ENCODE peak calls at places on chromosomes 7 and 10, in four cellular contexts. R is NCI-H2029 treated with DMSO at 0.1 percent for 48 hours, N is progenitor cell of endocrine pancreas, O is left ventricle myocardium inferior. M is an unnamed sample.

GRCh38 chr7:2632717-2633537 is 1.1 kb downstream of the TTYH3 start:
- DNase-seq in O (peak; percentile 63), N (no peak), R (no peak), M (no peak)

GRCh38 chr7:130366561-130366960 is 13.7 kb upstream of the CPA1 start:
- DNase-seq in O (no peak), R (no peak), N (no peak), M (no peak)

GRCh38 chr10:71064413-71065118 is 147.8 kb upstream of the UNC5B start:
- DNase-seq in N (no peak), O (peak; percentile 38), R (no peak), M (no peak)

GRCh38 chr10:12980713-12981306 is 20.7 kb downstream of the CCDC3 start:
- DNase-seq in O (no peak), N (no peak), R (peak; percentile 2), M (no peak)

GRCh38 chr10:100661546-100661945 is 83.8 kb upstream of the PAX2 start:
- DNase-seq in R (no peak), O (no peak), N (no peak), M (no peak)

GRCh38 chr7:39750253-39750994 is 127.1 kb downstream of the RALA start:
- DNase-seq in N (no peak), R (no peak), O (no peak), M (no peak)

GRCh38 chr10:127017406-127018297 is 112.4 kb downstream of the DOCK1 start:
- DNase-seq in O (no peak), N (no peak), R (no peak), M (no peak)

GRCh38 chr10:63281967-63282366 is 148.8 kb downstream of the NRBF2 start:
- DNase-seq in N (no peak), R (no peak), O (no peak), M (no peak)

GRCh38 chr7:28570113-28570969 is 158.0 kb downstream of the CREB5 start:
- DNase-seq in R (no peak), N (no peak), O (no peak), M (no peak)

GRCh38 chr7:26555971-26556830 is 264.5 kb downstream of the SNX10 start:
- DNase-seq in R (no peak), O (no peak), N (no peak), M (no peak)

GRCh38 chr7:85030893-85031292 is 156.0 kb downstream of the SEMA3D start:
- DNase-seq in N (no peak), O (no peak), R (no peak), M (no peak)

GRCh38 chr7:44290250-44290616 is 35.2 kb downstream of the CAMK2B start:
- DNase-seq in R (no peak), N (peak; percentile 7), O (peak; percentile 11), M (no peak)

GRCh38 chr10:16952010-16952550 is 134.9 kb upstream of the RSU1 start:
- DNase-seq in O (no peak), N (no peak), R (no peak), M (no peak)

GRCh38 chr7:79339208-79339925 is 114.1 kb downstream of the MAGI2 start:
- DNase-seq in N (no peak), O (no peak), R (no peak), M (no peak)

GRCh38 chr10:72812798-72813430 is 80.6 kb upstream of the OIT3 start:
- DNase-seq in O (no peak), N (no peak), R (no peak), M (no peak)

GRCh38 chr10:129794056-129794455 is 170.0 kb downstream of the EBF3 start:
- DNase-seq in N (no peak), O (no peak), R (no peak), M (no peak)

GRCh38 chr7:78225534-78225933 is 427.0 kb downstream of the PHTF2 start:
- DNase-seq in N (no peak), O (no peak), R (no peak), M (no peak)

GRCh38 chr10:32952094-32952493 is 5.9 kb downstream of the ITGB1 start:
- DNase-seq in R (no peak), O (no peak), N (no peak), M (no peak)

GRCh38 chr7:74269757-74270277 is 15.6 kb upstream of the RFC2 start:
- DNase-seq in R (peak; percentile 49), N (peak; percentile 35), O (peak; percentile 46), M (peak; percentile 61)

GRCh38 chr7:144545330-144545729 is 141.8 kb upstream of the NOBOX start:
- DNase-seq in R (no peak), N (no peak), O (no peak), M (no peak)

GRCh38 chr7:121714559-121715303 is 158.2 kb upstream of the PTPRZ1 start:
- DNase-seq in O (no peak), N (no peak), R (no peak), M (no peak)

GRCh38 chr10:125137601-125138438 is 22.5 kb downstream of the CTBP2 start:
- DNase-seq in R (peak; percentile 70), N (no peak), O (no peak), M (no peak)

GRCh38 chr7:94042381-94042780 is 38.2 kb upstream of the BET1 start:
- DNase-seq in N (no peak), O (no peak), R (no peak), M (no peak)

GRCh38 chr7:151735854-151736402 is 141.0 kb downstream of the PRKAG2 start:
- DNase-seq in O (no peak), N (no peak), R (no peak), M (no peak)

GRCh38 chr7:37000514-37000913 is 276.2 kb upstream of the AOAH start:
- DNase-seq in O (no peak), R (no peak), N (no peak), M (no peak)

GRCh38 chr7:35839860-35840854 is 39.3 kb downstream of the SEPTIN7 start:
- DNase-seq in R (no peak), N (no peak), O (no peak), M (no peak)

GRCh38 chr10:17428616-17429097 is 25.7 kb downstream of the ST8SIA6 start:
- DNase-seq in R (no peak), N (no peak), O (no peak), M (no peak)

GRCh38 chr7:28573059-28573553 is 160.8 kb downstream of the CREB5 start:
- DNase-seq in O (peak; percentile 19), R (no peak), N (no peak), M (no peak)

GRCh38 chr7:70838292-70838907 is 293.5 kb upstream of the GALNT17 start:
- DNase-seq in O (no peak), N (no peak), R (no peak), M (no peak)

GRCh38 chr10:11515596-11516418 is 95.6 kb downstream of the USP6NL start:
- DNase-seq in R (no peak), N (no peak), O (no peak), M (no peak)

GRCh38 chr10:130836344-130836743 is 475.2 kb downstream of the TCERG1L start:
- DNase-seq in O (no peak), N (no peak), R (no peak), M (no peak)

GRCh38 chr10:78757542-78757941 is 311.2 kb upstream of the ZMIZ1 start:
- DNase-seq in N (no peak), R (no peak), O (no peak), M (no peak)

GRCh38 chr7:44258423-44258760 is 57.6 kb downstream of the YKT6 start:
- DNase-seq in O (no peak), R (no peak), N (no peak), M (no peak)